ENCODE peak calls at places on chromosome 17, in ten cellular contexts. One of them, this sample, is unnamed.

GRCh38 chr17:16449121-16449570 is 33.8 kb downstream of the TRPV2 start:
- DNase-seq in fibroblast of mammary gland: peak; percentile 81
- DNase-seq in PC-3: peak; percentile 50
- DNase-seq in AG04449: no peak
- DNase-seq in GM12865: no peak
- DNase-seq in CD4-positive, alpha-beta T cell: no peak
- DNase-seq in A549: no peak
- DNase-seq in Calu3: no peak
- DNase-seq in mucosa of descending colon: peak; percentile 47
- DNase-seq in neural progenitor cell: no peak
- DNase-seq in this sample: no peak

GRCh38 chr17:32461853-32462617 is 17.7 kb downstream of the PSMD11 start:
- DNase-seq in fibroblast of mammary gland: peak; percentile 68
- DNase-seq in PC-3: peak; percentile 62
- DNase-seq in AG04449: no peak
- DNase-seq in GM12865: peak; percentile 74
- DNase-seq in CD4-positive, alpha-beta T cell: peak; percentile 47
- DNase-seq in A549: peak; percentile 71
- DNase-seq in Calu3: peak; percentile 75
- DNase-seq in mucosa of descending colon: no peak
- DNase-seq in neural progenitor cell: peak; percentile 73
- DNase-seq in this sample: no peak

GRCh38 chr17:42766124-42766523 is 5.1 kb downstream of the RAMP2 start:
- DNase-seq in fibroblast of mammary gland: no peak
- DNase-seq in PC-3: no peak
- DNase-seq in AG04449: no peak
- DNase-seq in GM12865: no peak
- DNase-seq in CD4-positive, alpha-beta T cell: no peak
- DNase-seq in A549: no peak
- DNase-seq in Calu3: no peak
- DNase-seq in mucosa of descending colon: no peak
- DNase-seq in neural progenitor cell: no peak
- DNase-seq in this sample: no peak

GRCh38 chr17:4969551-4970231 is 2.1 kb upstream of the SPAG7 start:
- DNase-seq in fibroblast of mammary gland: peak; percentile 53
- DNase-seq in PC-3: no peak
- DNase-seq in AG04449: no peak
- DNase-seq in GM12865: no peak
- DNase-seq in CD4-positive, alpha-beta T cell: no peak
- DNase-seq in A549: no peak
- DNase-seq in Calu3: no peak
- DNase-seq in mucosa of descending colon: no peak
- DNase-seq in neural progenitor cell: no peak
- DNase-seq in this sample: no peak

GRCh38 chr17:65109990-65110680 is 27.0 kb upstream of the RGS9 start:
- DNase-seq in fibroblast of mammary gland: no peak
- DNase-seq in PC-3: peak; percentile 67
- DNase-seq in AG04449: no peak
- DNase-seq in GM12865: no peak
- DNase-seq in CD4-positive, alpha-beta T cell: no peak
- DNase-seq in A549: no peak
- DNase-seq in Calu3: no peak
- DNase-seq in mucosa of descending colon: no peak
- DNase-seq in neural progenitor cell: no peak
- DNase-seq in this sample: no peak

GRCh38 chr17:60893475-60893874 is 215.8 kb downstream of the BCAS3 start:
- DNase-seq in fibroblast of mammary gland: no peak
- DNase-seq in PC-3: no peak
- DNase-seq in AG04449: no peak
- DNase-seq in GM12865: no peak
- DNase-seq in CD4-positive, alpha-beta T cell: no peak
- DNase-seq in A549: no peak
- DNase-seq in Calu3: no peak
- DNase-seq in mucosa of descending colon: no peak
- DNase-seq in neural progenitor cell: no peak
- DNase-seq in this sample: no peak

GRCh38 chr17:40179923-40180659 is 2.8 kb downstream of the RAPGEFL1 start:
- DNase-seq in fibroblast of mammary gland: peak; percentile 59
- DNase-seq in PC-3: no peak
- DNase-seq in AG04449: no peak
- DNase-seq in GM12865: no peak
- DNase-seq in CD4-positive, alpha-beta T cell: no peak
- DNase-seq in A549: peak; percentile 78
- DNase-seq in Calu3: peak; percentile 79
- DNase-seq in mucosa of descending colon: no peak
- DNase-seq in neural progenitor cell: no peak
- DNase-seq in this sample: no peak

GRCh38 chr17:79001190-79002020 is 8.2 kb downstream of the CANT1 start:
- DNase-seq in fibroblast of mammary gland: no peak
- DNase-seq in PC-3: no peak
- DNase-seq in AG04449: no peak
- DNase-seq in GM12865: no peak
- DNase-seq in CD4-positive, alpha-beta T cell: no peak
- DNase-seq in A549: no peak
- DNase-seq in Calu3: no peak
- DNase-seq in mucosa of descending colon: peak; percentile 54
- DNase-seq in neural progenitor cell: no peak
- DNase-seq in this sample: no peak

GRCh38 chr17:4498461-4499397 is at the start of gene SPNS2:
- DNase-seq in fibroblast of mammary gland: peak; percentile 16
- DNase-seq in PC-3: peak; percentile 48
- DNase-seq in AG04449: no peak
- DNase-seq in GM12865: peak; percentile 59
- DNase-seq in CD4-positive, alpha-beta T cell: peak; percentile 51
- DNase-seq in A549: peak; percentile 93
- DNase-seq in Calu3: peak; percentile 79
- DNase-seq in mucosa of descending colon: peak; percentile 70
- DNase-seq in neural progenitor cell: peak; percentile 90
- DNase-seq in this sample: no peak

GRCh38 chr17:36198831-36199465 is 2.4 kb upstream of the CCL3L1 start:
- DNase-seq in fibroblast of mammary gland: no peak
- DNase-seq in PC-3: no peak
- DNase-seq in AG04449: no peak
- DNase-seq in GM12865: peak; percentile 78
- DNase-seq in CD4-positive, alpha-beta T cell: no peak
- DNase-seq in A549: no peak
- DNase-seq in Calu3: no peak
- DNase-seq in mucosa of descending colon: no peak
- DNase-seq in neural progenitor cell: no peak
- DNase-seq in this sample: no peak

GRCh38 chr17:78828470-78829185 is 12.0 kb downstream of the USP36 start:
- DNase-seq in fibroblast of mammary gland: peak; percentile 81
- DNase-seq in PC-3: peak; percentile 53
- DNase-seq in AG04449: no peak
- DNase-seq in GM12865: no peak
- DNase-seq in CD4-positive, alpha-beta T cell: no peak
- DNase-seq in A549: peak; percentile 80
- DNase-seq in Calu3: peak; percentile 12
- DNase-seq in mucosa of descending colon: no peak
- DNase-seq in neural progenitor cell: peak; percentile 24
- DNase-seq in this sample: no peak

GRCh38 chr17:14525551-14526455 is 224.9 kb downstream of the HS3ST3B1 start:
- DNase-seq in fibroblast of mammary gland: no peak
- DNase-seq in PC-3: no peak
- DNase-seq in AG04449: no peak
- DNase-seq in GM12865: no peak
- DNase-seq in CD4-positive, alpha-beta T cell: no peak
- DNase-seq in A549: no peak
- DNase-seq in Calu3: no peak
- DNase-seq in mucosa of descending colon: no peak
- DNase-seq in neural progenitor cell: no peak
- DNase-seq in this sample: no peak

GRCh38 chr17:27879987-27880608 is 13.1 kb downstream of the LYRM9 start:
- DNase-seq in fibroblast of mammary gland: peak; percentile 51
- DNase-seq in PC-3: peak; percentile 69
- DNase-seq in AG04449: no peak
- DNase-seq in GM12865: peak; percentile 74
- DNase-seq in CD4-positive, alpha-beta T cell: peak; percentile 49
- DNase-seq in A549: peak; percentile 90
- DNase-seq in Calu3: peak; percentile 80
- DNase-seq in mucosa of descending colon: peak; percentile 66
- DNase-seq in neural progenitor cell: peak; percentile 87
- DNase-seq in this sample: peak; percentile 20

GRCh38 chr17:29078183-29079045 is 35.5 kb downstream of the PIPOX start:
- DNase-seq in fibroblast of mammary gland: peak; percentile 11
- DNase-seq in PC-3: peak; percentile 38
- DNase-seq in AG04449: no peak
- DNase-seq in GM12865: no peak
- DNase-seq in CD4-positive, alpha-beta T cell: no peak
- DNase-seq in A549: no peak
- DNase-seq in Calu3: no peak
- DNase-seq in mucosa of descending colon: peak; percentile 44
- DNase-seq in neural progenitor cell: no peak
- DNase-seq in this sample: no peak

GRCh38 chr17:76086384-76086783 is 7.4 kb downstream of the ZACN start:
- DNase-seq in fibroblast of mammary gland: no peak
- DNase-seq in PC-3: no peak
- DNase-seq in AG04449: no peak
- DNase-seq in GM12865: no peak
- DNase-seq in CD4-positive, alpha-beta T cell: no peak
- DNase-seq in A549: no peak
- DNase-seq in Calu3: no peak
- DNase-seq in mucosa of descending colon: peak; percentile 22
- DNase-seq in neural progenitor cell: no peak
- DNase-seq in this sample: no peak

GRCh38 chr17:67435122-67435521 is 58.0 kb downstream of the PITPNC1 start:
- DNase-seq in fibroblast of mammary gland: peak; percentile 49
- DNase-seq in PC-3: no peak
- DNase-seq in AG04449: no peak
- DNase-seq in GM12865: no peak
- DNase-seq in CD4-positive, alpha-beta T cell: peak; percentile 35
- DNase-seq in A549: no peak
- DNase-seq in Calu3: no peak
- DNase-seq in mucosa of descending colon: no peak
- DNase-seq in neural progenitor cell: no peak
- DNase-seq in this sample: no peak

GRCh38 chr17:12637015-12637414 is 28.7 kb upstream of the MYOCD start:
- DNase-seq in fibroblast of mammary gland: peak; percentile 94
- DNase-seq in PC-3: peak; percentile 51
- DNase-seq in AG04449: peak; percentile 95
- DNase-seq in GM12865: no peak
- DNase-seq in CD4-positive, alpha-beta T cell: no peak
- DNase-seq in A549: peak; percentile 56
- DNase-seq in Calu3: peak; percentile 39
- DNase-seq in mucosa of descending colon: no peak
- DNase-seq in neural progenitor cell: no peak
- DNase-seq in this sample: peak; percentile 57

GRCh38 chr17:17061516-17061915 is 19.3 kb downstream of the MPRIP start:
- DNase-seq in fibroblast of mammary gland: no peak
- DNase-seq in PC-3: no peak
- DNase-seq in AG04449: no peak
- DNase-seq in GM12865: no peak
- DNase-seq in CD4-positive, alpha-beta T cell: no peak
- DNase-seq in A549: no peak
- DNase-seq in Calu3: no peak
- DNase-seq in mucosa of descending colon: no peak
- DNase-seq in neural progenitor cell: no peak
- DNase-seq in this sample: no peak

GRCh38 chr17:76241205-76241539 is 879 bp upstream of the RNF157 start:
- DNase-seq in fibroblast of mammary gland: peak; percentile 35
- DNase-seq in PC-3: no peak
- DNase-seq in AG04449: no peak
- DNase-seq in GM12865: no peak
- DNase-seq in CD4-positive, alpha-beta T cell: no peak
- DNase-seq in A549: no peak
- DNase-seq in Calu3: no peak
- DNase-seq in mucosa of descending colon: no peak
- DNase-seq in neural progenitor cell: no peak
- DNase-seq in this sample: no peak

GRCh38 chr17:78996781-78997201 is 12.8 kb downstream of the CANT1 start:
- DNase-seq in fibroblast of mammary gland: no peak
- DNase-seq in PC-3: no peak
- DNase-seq in AG04449: no peak
- DNase-seq in GM12865: no peak
- DNase-seq in CD4-positive, alpha-beta T cell: no peak
- DNase-seq in A549: no peak
- DNase-seq in Calu3: no peak
- DNase-seq in mucosa of descending colon: no peak
- DNase-seq in neural progenitor cell: no peak
- DNase-seq in this sample: no peak

GRCh38 chr17:49130891-49131290 is 1.7 kb upstream of the B4GALNT2 start:
- DNase-seq in fibroblast of mammary gland: peak; percentile 17
- DNase-seq in PC-3: no peak
- DNase-seq in AG04449: no peak
- DNase-seq in GM12865: no peak
- DNase-seq in CD4-positive, alpha-beta T cell: no peak
- DNase-seq in A549: no peak
- DNase-seq in Calu3: no peak
- DNase-seq in mucosa of descending colon: no peak
- DNase-seq in neural progenitor cell: no peak
- DNase-seq in this sample: no peak

GRCh38 chr17:8418471-8418870 is 17.2 kb upstream of the NDEL1 start:
- DNase-seq in fibroblast of mammary gland: no peak
- DNase-seq in PC-3: no peak
- DNase-seq in AG04449: no peak
- DNase-seq in GM12865: no peak
- DNase-seq in CD4-positive, alpha-beta T cell: no peak
- DNase-seq in A549: no peak
- DNase-seq in Calu3: no peak
- DNase-seq in mucosa of descending colon: no peak
- DNase-seq in neural progenitor cell: no peak
- DNase-seq in this sample: no peak
- TF ChIP-seq CTCF in fibroblast of mammary gland: no peak
- TF ChIP-seq CTCF in PC-3: no peak
- TF ChIP-seq CTCF in AG04449: no peak
- TF ChIP-seq CTCF in GM12865: no peak
- TF ChIP-seq CTCF in CD4-positive, alpha-beta T cell: no peak
- TF ChIP-seq CTCF in A549: no peak
- TF ChIP-seq CTCF in Calu3: no peak
- TF ChIP-seq CTCF in mucosa of descending colon: no peak
- TF ChIP-seq CTCF in neural progenitor cell: no peak
- TF ChIP-seq CTCF in this sample: no peak

GRCh38 chr17:73196500-73196899 is 3.6 kb downstream of the COG1 start:
- DNase-seq in fibroblast of mammary gland: no peak
- DNase-seq in PC-3: no peak
- DNase-seq in AG04449: no peak
- DNase-seq in GM12865: peak; percentile 15
- DNase-seq in CD4-positive, alpha-beta T cell: no peak
- DNase-seq in A549: peak; percentile 64
- DNase-seq in Calu3: no peak
- DNase-seq in mucosa of descending colon: peak; percentile 75
- DNase-seq in neural progenitor cell: peak; percentile 68
- DNase-seq in this sample: no peak
- TF ChIP-seq CTCF in fibroblast of mammary gland: peak; percentile 7
- TF ChIP-seq CTCF in PC-3: peak; percentile 21
- TF ChIP-seq CTCF in AG04449: peak; percentile 20
- TF ChIP-seq CTCF in GM12865: peak; percentile 13
- TF ChIP-seq CTCF in CD4-positive, alpha-beta T cell: no peak
- TF ChIP-seq CTCF in A549: peak; percentile 39
- TF ChIP-seq CTCF in Calu3: no peak
- TF ChIP-seq CTCF in mucosa of descending colon: peak; percentile 23
- TF ChIP-seq CTCF in neural progenitor cell: peak; percentile 50
- TF ChIP-seq CTCF in this sample: peak; percentile 47

GRCh38 chr17:55635253-55635766 is 87.4 kb downstream of the TMEM100 start:
- DNase-seq in fibroblast of mammary gland: peak; percentile 58
- DNase-seq in PC-3: no peak
- DNase-seq in AG04449: no peak
- DNase-seq in GM12865: no peak
- DNase-seq in CD4-positive, alpha-beta T cell: no peak
- DNase-seq in A549: no peak
- DNase-seq in Calu3: no peak
- DNase-seq in mucosa of descending colon: no peak
- DNase-seq in neural progenitor cell: no peak
- DNase-seq in this sample: no peak
- TF ChIP-seq CTCF in fibroblast of mammary gland: no peak
- TF ChIP-seq CTCF in PC-3: no peak
- TF ChIP-seq CTCF in AG04449: no peak
- TF ChIP-seq CTCF in GM12865: no peak
- TF ChIP-seq CTCF in CD4-positive, alpha-beta T cell: no peak
- TF ChIP-seq CTCF in A549: no peak
- TF ChIP-seq CTCF in Calu3: no peak
- TF ChIP-seq CTCF in mucosa of descending colon: no peak
- TF ChIP-seq CTCF in neural progenitor cell: no peak
- TF ChIP-seq CTCF in this sample: no peak

GRCh38 chr17:82812058-82812457 is 27.8 kb downstream of the ZNF750 start:
- DNase-seq in fibroblast of mammary gland: no peak
- DNase-seq in PC-3: no peak
- DNase-seq in AG04449: no peak
- DNase-seq in GM12865: no peak
- DNase-seq in CD4-positive, alpha-beta T cell: no peak
- DNase-seq in A549: no peak
- DNase-seq in Calu3: no peak
- DNase-seq in mucosa of descending colon: peak; percentile 29
- DNase-seq in neural progenitor cell: no peak
- DNase-seq in this sample: no peak
- TF ChIP-seq CTCF in fibroblast of mammary gland: no peak
- TF ChIP-seq CTCF in PC-3: no peak
- TF ChIP-seq CTCF in AG04449: no peak
- TF ChIP-seq CTCF in GM12865: no peak
- TF ChIP-seq CTCF in CD4-positive, alpha-beta T cell: no peak
- TF ChIP-seq CTCF in A549: no peak
- TF ChIP-seq CTCF in Calu3: no peak
- TF ChIP-seq CTCF in mucosa of descending colon: no peak
- TF ChIP-seq CTCF in neural progenitor cell: no peak
- TF ChIP-seq CTCF in this sample: no peak

This sample was measured in AG09319.